ENCODE peak calls at places on chromosomes 11 and 22, in five cellular contexts. J is GM10248, W is foreskin keratinocyte, Y is lower leg skin, Q is lower lobe of right lung. L is an unnamed sample.

GRCh38 chr22:42902875-42903510 is 45.9 kb upstream of the ARFGAP3 start:
- DNase-seq in J (no peak), W (no peak), Y (no peak), Q (no peak), L (no peak)

GRCh38 chr11:62918531-62918930 is 2.6 kb downstream of the CHRM1 start:
- DNase-seq in J (no peak), W (no peak), Y (no peak), Q (peak), L (no peak)

GRCh38 chr22:31912402-31912733 is 32.0 kb upstream of the YWHAH start:
- DNase-seq in J (no peak), W (no peak), Y (no peak), Q (no peak), L (no peak)

GRCh38 chr22:49211176-49211575 is 616.5 kb downstream of the BRD1 start:
- DNase-seq in J (no peak), W (no peak), Y (peak), Q (peak), L (no peak)

GRCh38 chr22:45787770-45788169 is 116.1 kb downstream of the ATXN10 start:
- DNase-seq in J (no peak), W (no peak), Y (no peak), Q (no peak), L (no peak)

GRCh38 chr22:38941488-38941987 is 15.9 kb upstream of the APOBEC3A start:
- DNase-seq in J (peak), W (no peak), Y (no peak), Q (peak), L (peak)

GRCh38 chr11:126210871-126211235 is 597 bp downstream of the RPUSD4 start:
- DNase-seq in J (no peak), W (no peak), Y (peak), Q (no peak), L (no peak)

GRCh38 chr11:124536520-124536919 is 6.9 kb downstream of the OR8B12 start:
- DNase-seq in J (no peak), W (peak), Y (peak), Q (peak), L (no peak)

GRCh38 chr22:29661355-29661754 is 57.9 kb downstream of the NF2 start:
- DNase-seq in J (no peak), W (peak), Y (peak), Q (no peak), L (no peak)

GRCh38 chr11:73640567-73640966 is 5.8 kb upstream of the PLEKHB1 start:
- DNase-seq in J (no peak), W (no peak), Y (no peak), Q (no peak), L (no peak)

GRCh38 chr11:76216536-76217326 is 10.4 kb upstream of the WNT11 start:
- DNase-seq in J (no peak), W (no peak), Y (no peak), Q (peak), L (no peak)

GRCh38 chr11:83957038-83957900 is 671.1 kb upstream of the CCDC90B start:
- DNase-seq in J (no peak), W (no peak), Y (no peak), Q (no peak), L (no peak)

GRCh38 chr11:5364214-5364613 is 12.9 kb downstream of the OR51B6 start:
- DNase-seq in J (no peak), W (peak), Y (no peak), Q (no peak), L (no peak)

GRCh38 chr11:282630-283360 is 4.6 kb downstream of the NLRP6 start:
- DNase-seq in J (no peak), W (no peak), Y (peak), Q (no peak), L (no peak)

GRCh38 chr22:23031795-23032194 is 38.5 kb upstream of the GNAZ start:
- DNase-seq in J (no peak), W (no peak), Y (no peak), Q (no peak), L (no peak)

GRCh38 chr11:60938500-60938899 is 13.5 kb downstream of the SLC15A3 start:
- DNase-seq in J (no peak), W (no peak), Y (peak), Q (no peak), L (no peak)

GRCh38 chr11:79050784-79051183 is 390.0 kb downstream of the TENM4 start:
- DNase-seq in J (no peak), W (no peak), Y (no peak), Q (no peak), L (no peak)

GRCh38 chr11:120675171-120675570 is 163.6 kb downstream of the GRIK4 start:
- DNase-seq in J (no peak), W (no peak), Y (no peak), Q (no peak), L (no peak)

GRCh38 chr11:71179877-71180276 is 72.5 kb downstream of the SHANK2 start:
- DNase-seq in J (no peak), W (peak), Y (peak), Q (no peak), L (no peak)

GRCh38 chr11:7579226-7579825 is 65.5 kb downstream of the PPFIBP2 start:
- DNase-seq in J (no peak), W (no peak), Y (peak), Q (no peak), L (no peak)

GRCh38 chr11:85595285-85595884 is 31.8 kb downstream of the DLG2 start:
- DNase-seq in J (peak), W (peak), Y (no peak), Q (no peak), L (no peak)

GRCh38 chr22:23217171-23218052 is 37.1 kb downstream of the BCR start:
- DNase-seq in J (no peak), W (no peak), Y (no peak), Q (peak), L (no peak)

DNA sequence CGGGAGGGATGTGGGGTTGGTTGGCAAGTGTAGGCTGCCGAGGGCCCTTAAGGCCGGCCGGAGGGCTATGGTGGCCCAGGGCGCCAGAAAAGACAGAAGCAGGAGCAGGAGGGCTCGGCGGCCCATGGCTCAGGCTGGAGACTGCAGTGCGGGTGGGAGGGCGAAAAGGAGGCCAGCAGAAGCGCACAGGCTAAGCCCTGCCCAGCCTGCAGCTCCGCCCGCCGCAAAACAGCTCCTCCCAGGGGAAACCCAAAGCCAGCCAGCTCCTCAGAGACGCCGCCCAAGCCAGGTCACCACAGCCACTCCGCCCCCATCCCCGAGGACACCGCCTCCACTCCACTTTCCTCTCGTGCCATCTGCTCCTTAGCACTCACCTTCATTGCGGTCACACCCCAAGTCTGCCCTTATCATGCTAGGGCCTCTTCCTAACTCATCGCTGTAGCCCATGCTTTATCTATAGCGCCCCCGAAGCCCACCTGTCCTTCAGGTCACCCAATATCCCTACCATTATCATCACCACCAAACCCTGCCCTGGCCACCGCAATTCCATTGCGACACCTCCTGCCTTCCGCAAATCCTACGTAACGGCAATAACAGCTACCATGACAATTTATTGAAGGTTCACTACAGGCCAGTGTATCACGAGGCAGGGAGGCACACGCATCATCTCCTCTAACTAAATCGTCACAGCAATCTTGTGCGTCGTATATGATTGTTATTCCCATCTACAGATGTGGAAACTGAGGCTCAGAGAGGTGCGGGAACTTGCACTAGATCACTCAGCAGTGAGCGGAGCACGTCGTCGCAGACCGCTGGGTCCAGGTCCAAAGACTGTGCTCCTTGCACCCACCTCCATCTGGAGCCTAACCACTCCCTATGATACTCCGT is at the start of gene PRCP:
- DNase-seq in J (peak), W (peak), Y (peak), Q (peak), L (peak)
- TF ChIP-seq CTCF in J (no peak), W (peak), Y (no peak), Q (no peak), L (no peak)

GRCh38 chr22:44085743-44086741 is 61.9 kb downstream of the PARVB start:
- DNase-seq in J (peak), W (peak), Y (no peak), Q (peak), L (peak)
- TF ChIP-seq CTCF in J (peak), W (peak), Y (no peak), Q (peak), L (no peak)

DNA sequence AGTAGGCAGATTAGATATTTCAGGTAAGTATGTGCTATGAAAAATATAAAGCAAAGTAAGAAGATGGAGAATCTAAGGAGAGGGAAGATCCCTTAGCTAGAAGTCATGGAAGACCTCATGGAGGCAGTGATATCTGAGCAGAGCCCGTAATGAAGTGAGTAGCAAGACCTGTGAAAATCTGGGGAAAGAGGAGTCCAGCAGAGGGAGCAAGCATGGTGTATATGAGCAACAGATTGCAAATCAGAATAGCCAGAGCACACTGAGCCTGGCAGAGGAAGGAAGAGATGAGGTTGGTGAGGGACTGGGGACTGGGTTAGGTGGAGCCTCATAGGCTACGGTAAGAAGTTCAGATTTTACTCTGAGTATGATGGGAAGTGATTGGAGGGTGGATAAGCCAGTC is 9.4 kb downstream of the LHFPL7 start:
- DNase-seq in J (no peak), W (peak), Y (no peak), Q (no peak), L (no peak)
- TF ChIP-seq CTCF in J (peak), W (peak), Y (no peak), Q (no peak), L (no peak)

GRCh38 chr22:37197451-37198289 is 9.6 kb upstream of the C1QTNF6 start:
- DNase-seq in J (no peak), W (peak), Y (no peak), Q (peak), L (peak)

GRCh38 chr22:37194750-37195149 is 6.7 kb upstream of the C1QTNF6 start:
- DNase-seq in J (no peak), W (no peak), Y (peak), Q (peak), L (peak)

GRCh38 chr22:37195921-37196320 is 7.9 kb upstream of the C1QTNF6 start:
- DNase-seq in J (no peak), W (peak), Y (no peak), Q (no peak), L (no peak)

GRCh38 chr22:37198290-37199102 is 10.4 kb upstream of the C1QTNF6 start:
- DNase-seq in J (peak), W (peak), Y (peak), Q (peak), L (peak)

GRCh38 chr22:37196539-37197450 is 8.7 kb upstream of the C1QTNF6 start:
- DNase-seq in J (no peak), W (peak), Y (peak), Q (peak), L (no peak)
- TF ChIP-seq CTCF in J (no peak), W (no peak), Y (no peak), Q (no peak), L (no peak)

DNA sequence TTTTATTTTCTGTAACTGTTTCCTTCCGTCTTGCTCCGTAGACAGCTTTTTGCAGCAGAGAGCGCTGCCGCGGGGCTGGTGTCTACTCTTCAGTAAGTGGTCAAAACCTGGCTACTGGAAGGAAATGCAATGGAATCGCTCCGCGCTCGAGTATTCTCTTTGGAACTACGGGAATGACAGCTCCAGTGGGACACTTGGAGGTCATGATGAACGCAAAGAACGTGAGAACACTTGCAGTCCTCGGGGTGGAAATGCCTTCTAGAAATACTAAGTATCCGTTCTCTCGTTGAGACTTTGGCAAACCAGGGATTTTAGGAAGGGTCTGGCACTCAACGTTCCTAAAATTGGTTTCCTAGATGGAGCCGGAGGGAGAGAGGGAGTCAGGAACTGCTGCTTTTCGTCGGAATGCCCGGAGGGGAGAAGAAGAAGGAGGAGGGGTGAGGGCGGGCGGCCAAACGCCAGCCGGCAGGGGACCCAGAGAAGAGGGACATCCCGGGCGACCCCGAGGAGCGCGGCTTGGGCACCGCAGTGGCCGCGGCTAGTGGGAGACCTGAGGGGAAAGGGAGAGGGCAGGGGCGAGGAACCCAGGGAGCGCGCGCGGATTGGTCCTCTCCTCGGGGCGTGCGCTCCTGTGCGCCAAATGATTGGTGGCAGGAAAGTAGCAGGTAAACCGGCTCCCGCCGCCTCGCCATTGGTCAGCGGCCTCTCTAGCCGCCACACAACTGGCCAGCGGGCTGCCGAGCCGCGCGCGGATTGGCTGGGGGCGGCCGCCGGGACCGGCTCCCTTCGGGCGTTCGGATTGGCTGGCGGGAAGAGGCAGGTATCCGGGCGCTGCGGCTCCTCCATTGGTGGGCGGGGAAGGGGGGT is 505 bp upstream of the BMAL1 start:
- DNase-seq in J (peak), W (peak), Y (peak), Q (peak), L (peak)
- TF ChIP-seq CTCF in J (no peak), W (no peak), Y (no peak), Q (no peak), L (no peak)

DNA sequence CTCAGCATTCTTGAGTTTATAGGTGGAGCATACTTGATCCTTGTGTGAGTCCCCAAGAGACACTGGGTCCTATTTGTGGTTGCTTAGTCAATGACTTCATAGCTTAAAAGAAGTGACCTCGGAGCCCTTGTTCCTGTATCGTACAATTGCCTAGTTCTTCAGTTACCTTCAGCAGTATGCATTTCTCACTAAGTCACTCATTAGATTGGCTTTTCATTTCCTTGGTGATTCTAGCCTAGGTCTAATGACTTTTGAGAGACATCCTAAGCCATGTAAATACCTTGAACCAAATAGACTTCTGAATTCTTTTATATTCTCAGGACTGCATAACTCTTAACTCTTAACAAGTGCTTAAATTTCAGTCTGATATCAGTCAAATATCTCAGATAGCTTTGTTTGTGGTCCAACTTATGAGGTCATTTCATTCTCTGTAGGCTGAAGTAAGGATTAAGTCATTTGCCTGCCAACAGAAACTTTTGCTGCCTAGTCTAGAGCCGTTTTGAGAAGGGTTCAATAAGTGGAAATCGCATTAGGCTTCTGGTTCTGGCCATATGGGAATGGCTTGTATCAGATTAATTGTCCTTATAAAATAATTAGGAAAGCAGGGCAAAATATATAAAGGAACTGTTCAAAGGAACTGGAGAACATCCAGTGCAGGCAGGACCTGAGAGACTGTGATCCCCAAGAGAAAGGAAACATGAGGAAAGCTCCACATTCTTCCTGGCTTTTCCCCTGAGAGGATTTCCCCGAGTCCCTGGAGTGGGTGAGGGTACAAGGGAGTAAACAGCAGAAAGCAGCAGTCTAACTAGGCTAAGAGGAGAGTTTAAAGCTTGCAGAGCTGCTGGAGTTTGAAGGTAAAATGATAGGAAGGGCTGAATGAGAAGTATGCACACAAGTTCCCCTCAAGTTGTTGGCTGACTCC is 39.9 kb downstream of the TRAF6 start:
- DNase-seq in J (no peak), W (no peak), Y (no peak), Q (no peak), L (no peak)
- TF ChIP-seq CTCF in J (no peak), W (no peak), Y (no peak), Q (no peak), L (no peak)

GRCh38 chr11:128692750-128693578 is 908 bp upstream of the FLI1 start:
- DNase-seq in J (peak), W (no peak), Y (peak), Q (peak), L (peak)

GRCh38 chr11:128689586-128689945 is 4.3 kb upstream of the FLI1 start:
- DNase-seq in J (no peak), W (no peak), Y (no peak), Q (no peak), L (no peak)

GRCh38 chr11:128689946-128690745 is 3.7 kb upstream of the FLI1 start:
- DNase-seq in J (no peak), W (no peak), Y (peak), Q (peak), L (no peak)

GRCh38 chr11:128690746-128691091 is 3.2 kb upstream of the FLI1 start:
- DNase-seq in J (no peak), W (no peak), Y (peak), Q (peak), L (no peak)

DNA sequence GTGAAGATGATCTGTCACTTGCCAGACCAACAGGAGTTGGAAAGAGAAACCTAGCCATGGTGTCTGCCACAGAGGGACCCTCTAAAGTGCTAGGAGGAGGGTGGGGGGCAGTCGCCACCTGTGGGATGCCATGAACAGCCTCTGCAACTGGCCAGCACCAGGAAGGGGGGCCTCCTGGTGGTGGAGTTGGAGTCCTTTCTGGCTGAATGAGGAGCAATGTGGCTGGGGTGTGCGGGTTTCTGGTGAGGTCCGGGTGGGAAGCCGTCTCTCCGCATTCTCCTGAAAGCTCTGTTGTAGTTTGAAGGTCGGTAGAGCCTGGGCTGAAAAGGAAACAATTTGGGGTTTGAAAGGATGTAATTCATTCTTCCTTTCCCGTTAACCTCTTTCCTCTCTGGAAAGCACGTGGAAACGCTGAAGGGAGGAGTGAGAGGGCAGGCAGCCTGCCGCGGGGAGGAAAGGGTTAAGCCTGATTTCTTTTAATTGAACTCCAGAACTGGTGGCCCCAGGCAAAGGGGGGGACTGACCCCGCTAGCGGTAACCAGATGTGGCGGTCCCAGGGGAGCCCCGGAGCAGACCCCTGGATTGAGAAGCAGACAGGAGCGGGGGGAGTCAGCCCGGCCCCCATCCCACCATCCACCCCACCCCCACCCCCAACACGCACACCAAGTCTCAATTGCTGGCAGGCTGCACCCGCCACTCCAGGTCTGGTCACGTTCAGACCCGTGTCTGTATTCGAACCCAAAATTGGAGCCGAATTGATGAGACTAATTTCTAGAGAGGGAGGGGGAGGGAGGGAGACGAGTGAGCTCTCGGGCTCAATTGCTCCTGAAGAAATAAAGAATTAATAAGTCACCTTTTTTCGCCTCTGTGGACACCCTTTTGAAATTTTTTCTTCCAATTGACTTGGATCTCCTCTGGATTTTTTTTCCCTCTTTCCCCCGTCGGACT is 1.8 kb upstream of the FLI1 start:
- DNase-seq in J (peak), W (no peak), Y (no peak), Q (no peak), L (no peak)
- TF ChIP-seq CTCF in J (no peak), W (peak), Y (no peak), Q (peak), L (no peak)

GRCh38 chr22:50267591-50268390 is 2.4 kb downstream of the MAPK11 start:
- DNase-seq in J (peak), W (no peak), Y (no peak), Q (peak), L (peak)
- TF ChIP-seq CTCF in J (peak), W (peak), Y (no peak), Q (peak), L (peak)